ENCODE peak calls at places on chromosomes 3 and 15, in six cellular contexts. K is adipocyte, Q is PC-3, W is neural progenitor cell, H is endothelial cell of umbilical vein, L is endodermal cell. A is an unnamed sample.

GRCh38 chr3:136819784-136820640 is 1.1 kb downstream of the SLC35G2 start:
- DNase-seq in K (peak; percentile 75), Q (peak; percentile 19), W (peak; percentile 78), H (peak; percentile 62), L (peak; percentile 89), A (peak; percentile 74)

GRCh38 chr15:48963524-48964113 is at the start of gene SHC4:
- DNase-seq in L (peak; percentile 89), H (peak; percentile 89), K (peak; percentile 87), W (peak; percentile 85), Q (peak; percentile 75), A (peak; percentile 79)

GRCh38 chr15:57432141-57432701 is 55.9 kb downstream of the CGNL1 start:
- DNase-seq in Q (no peak), L (peak; percentile 86), H (peak; percentile 75), K (no peak), W (no peak), A (peak; percentile 44)

GRCh38 chr15:32704343-32705076 is 13.3 kb upstream of the GREM1 start:
- DNase-seq in Q (peak; percentile 79), K (peak; percentile 27), W (no peak), L (no peak), H (no peak), A (peak; percentile 87)

GRCh38 chr3:123733805-123734526 is 149.1 kb upstream of the HACD2 start:
- DNase-seq in H (no peak), L (no peak), Q (peak; percentile 95), K (peak; percentile 50), W (no peak), A (peak; percentile 85)

GRCh38 chr3:156174229-156174847 is 54.0 kb downstream of the KCNAB1 start:
- DNase-seq in W (peak; percentile 56), K (peak; percentile 36), H (peak; percentile 74), Q (peak; percentile 65), L (peak; percentile 53), A (peak; percentile 74)

GRCh38 chr15:66565731-66566130 is at the start of gene LCTL:
- DNase-seq in L (peak; percentile 83), K (peak; percentile 22), W (peak; percentile 88), Q (peak; percentile 42), H (no peak), A (peak; percentile 46)

GRCh38 chr15:87848012-87848411 is 408.5 kb downstream of the NTRK3 start:
- DNase-seq in L (no peak), K (no peak), H (no peak), W (no peak), Q (no peak), A (no peak)

GRCh38 chr3:122947621-122948202 is 79.9 kb downstream of the SEMA5B start:
- DNase-seq in Q (peak; percentile 51), L (no peak), W (no peak), H (peak; percentile 24), K (no peak), A (peak; percentile 30)

GRCh38 chr15:92393287-92393993 is at the start of gene ST8SIA2:
- DNase-seq in H (peak; percentile 3), L (peak; percentile 92), K (peak; percentile 42), W (peak; percentile 93), Q (no peak), A (peak; percentile 3)

GRCh38 chr3:108079877-108080276 is 11.0 kb downstream of the CD47 start:
- DNase-seq in H (no peak), L (no peak), K (no peak), W (no peak), Q (no peak), A (no peak)

GRCh38 chr3:151067158-151067557 is 18.3 kb upstream of the MED12L start:
- DNase-seq in H (no peak), W (no peak), K (no peak), Q (peak; percentile 38), L (peak; percentile 61), A (peak; percentile 6)

GRCh38 chr3:52406231-52406661 is 38.7 kb downstream of the SEMA3G start:
- DNase-seq in W (no peak), Q (no peak), K (no peak), H (no peak), L (no peak), A (no peak)

GRCh38 chr3:49469037-49469875 is 811 bp upstream of the DAG1 start:
- DNase-seq in L (peak; percentile 90), Q (peak; percentile 82), H (peak; percentile 29), K (peak; percentile 94), W (peak; percentile 90), A (peak; percentile 81)

GRCh38 chr15:76345880-76346665 is 9.5 kb downstream of the ISL2 start:
- DNase-seq in H (no peak), K (peak; percentile 23), L (peak; percentile 79), Q (peak; percentile 50), W (peak; percentile 70), A (no peak)

GRCh38 chr15:60585743-60586708 is 107.1 kb upstream of the ICE2 start:
- DNase-seq in H (peak; percentile 80), W (peak; percentile 85), L (peak; percentile 81), K (peak; percentile 92), Q (peak; percentile 74), A (peak; percentile 56)

GRCh38 chr15:66149871-66150270 is 103.7 kb downstream of the MEGF11 start:
- DNase-seq in W (peak; percentile 40), L (no peak), K (no peak), Q (no peak), H (no peak), A (no peak)

GRCh38 chr15:72825831-72826230 is 42.3 kb upstream of the ADPGK start:
- DNase-seq in H (no peak), Q (no peak), W (no peak), L (no peak), K (no peak), A (no peak)

GRCh38 chr15:83163032-83163431 is 44.6 kb downstream of the HDGFL3 start:
- DNase-seq in H (peak; percentile 12), Q (no peak), L (no peak), W (no peak), K (no peak), A (no peak)

GRCh38 chr15:101283931-101284330 is 6.6 kb upstream of the SELENOS start:
- DNase-seq in L (peak; percentile 27), K (no peak), Q (no peak), W (no peak), H (no peak), A (no peak)

GRCh38 chr15:101288905-101289513 is 6.0 kb downstream of the SNRPA1 start:
- DNase-seq in Q (peak; percentile 68), L (peak; percentile 43), H (peak; percentile 28), W (peak; percentile 74), K (peak; percentile 78), A (peak; percentile 66)

DNA sequence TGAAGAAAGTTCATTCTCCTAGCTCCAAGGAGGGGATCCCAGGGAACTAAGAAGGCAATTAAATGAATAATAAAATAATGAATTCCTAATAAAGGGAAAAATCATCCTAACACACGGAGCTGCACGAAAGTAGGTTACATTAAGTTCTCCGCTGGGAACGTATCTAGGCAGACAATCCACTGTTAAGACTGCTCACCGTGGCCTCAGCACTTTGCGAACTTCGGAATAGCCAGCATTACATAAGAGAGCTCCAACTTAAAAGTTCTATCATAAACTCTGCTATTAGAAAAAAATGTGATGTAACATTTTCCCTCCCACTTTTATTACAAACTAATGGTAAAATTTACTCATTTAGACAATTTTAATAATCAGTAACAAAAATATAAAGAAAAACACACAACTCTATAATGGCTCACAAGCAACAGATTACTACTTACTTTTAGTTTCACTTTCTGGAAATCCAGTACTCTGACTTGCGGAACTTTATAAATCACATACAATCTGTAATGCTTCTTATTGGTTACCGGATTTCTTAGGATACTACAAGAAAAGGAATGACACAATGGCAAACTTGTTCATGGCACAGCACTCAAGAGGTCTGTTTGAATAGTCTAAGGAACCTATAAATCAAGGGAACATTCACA is 8.5 kb downstream of the SNRPA1 start:
- DNase-seq in W (no peak), Q (no peak), K (no peak), H (no peak), L (no peak), A (no peak)
- H3K36me3 ChIP-seq in W (peaks cover 12% of the 10 kb centered on the region), Q (peaks cover 71% of the 10 kb centered on the region), K (peaks cover 82% of the 10 kb centered on the region), H (peaks cover 16% of the 10 kb centered on the region), L (peaks cover 86% of the 10 kb centered on the region), A (peaks cover 7% of the 10 kb centered on the region)

DNA sequence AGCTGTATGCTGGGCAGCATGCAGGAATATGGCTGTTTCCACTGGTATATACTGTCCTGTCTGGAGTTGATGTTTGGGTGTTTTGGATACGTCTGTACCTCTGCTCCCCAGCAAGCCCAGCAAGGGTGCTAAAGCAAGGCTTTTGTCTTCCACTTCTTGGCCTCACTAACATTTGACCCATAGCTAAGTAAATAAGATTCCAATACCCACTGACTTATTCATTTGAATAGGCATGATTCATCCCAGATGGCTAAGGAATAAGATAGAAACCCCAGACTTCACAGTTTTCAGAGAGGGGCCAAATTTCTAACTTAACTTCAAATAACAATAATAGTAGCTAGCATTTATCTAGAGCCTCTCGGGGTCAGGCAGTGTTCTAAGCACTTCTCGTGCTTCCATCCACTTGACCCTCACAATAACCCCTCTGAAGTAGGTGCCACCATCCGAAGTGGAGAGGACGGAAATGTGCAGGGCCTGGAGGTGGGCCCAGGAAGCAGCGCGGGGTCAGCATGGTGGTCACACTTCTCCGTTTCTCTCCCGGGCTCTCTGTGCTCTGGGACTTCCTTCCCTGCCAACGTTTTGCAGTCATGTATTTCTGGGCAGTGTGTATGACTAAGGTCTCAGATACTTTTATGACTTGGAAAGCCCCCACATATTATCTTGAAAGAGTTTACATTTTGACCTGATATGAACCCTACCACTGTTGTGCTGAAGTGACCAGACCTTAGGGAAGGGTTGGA is 39.3 kb downstream of the LRRK1 start:
- DNase-seq in L (no peak), K (peak; percentile 55), W (no peak), Q (peak; percentile 77), H (peak; percentile 50), A (peak; percentile 37)
- H3K9ac ChIP-seq in L (no peak overlapping the region), K (peak overlapping the region; percentile 71), W (no peak overlapping the region), Q (peak overlapping the region; percentile 76), H (peak overlapping the region; percentile 43), A (no peak overlapping the region)

DNA sequence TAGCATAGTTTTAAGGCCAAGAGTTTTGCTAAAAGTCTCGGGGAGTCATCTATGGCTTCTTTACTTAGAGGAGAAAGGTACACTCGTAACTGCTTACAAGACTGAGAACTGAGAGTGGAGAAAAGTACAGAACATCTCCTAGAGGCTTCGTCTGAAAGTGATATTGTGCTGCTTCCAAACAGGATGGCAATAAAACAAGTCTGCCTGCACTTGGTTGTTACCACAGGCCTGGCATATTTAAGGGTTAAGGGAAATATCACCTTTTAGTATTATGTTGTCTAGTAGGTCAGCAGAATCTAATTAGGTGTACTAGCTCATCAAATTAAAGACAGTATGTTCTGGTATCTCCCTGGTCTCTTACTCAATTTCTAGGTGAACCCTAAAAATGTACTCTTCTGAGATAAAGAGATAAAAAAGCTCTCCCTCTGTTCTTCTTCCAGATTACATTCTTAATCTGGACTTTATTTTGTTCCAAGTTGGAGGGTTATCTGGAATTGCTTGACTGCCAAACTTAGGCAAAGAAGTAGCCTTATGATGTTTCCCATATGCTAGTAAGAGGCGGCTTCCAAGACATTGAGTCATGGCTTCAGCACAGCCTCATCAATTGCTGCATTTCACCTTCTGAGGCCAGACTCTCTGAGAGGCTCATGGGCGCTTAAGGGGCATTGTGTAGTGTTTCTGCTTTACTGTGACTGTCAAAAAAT is 181.3 kb downstream of the LSAMP start:
- DNase-seq in L (no peak), Q (no peak), H (no peak), W (no peak), K (peak; percentile 75), A (peak; percentile 78)
- H3K36me3 ChIP-seq in L (no peaks in the 10 kb centered on the region), Q (no peaks in the 10 kb centered on the region), H (no peaks in the 10 kb centered on the region), W (no peaks in the 10 kb centered on the region), K (no peaks in the 10 kb centered on the region), A (no peaks in the 10 kb centered on the region)

DNA sequence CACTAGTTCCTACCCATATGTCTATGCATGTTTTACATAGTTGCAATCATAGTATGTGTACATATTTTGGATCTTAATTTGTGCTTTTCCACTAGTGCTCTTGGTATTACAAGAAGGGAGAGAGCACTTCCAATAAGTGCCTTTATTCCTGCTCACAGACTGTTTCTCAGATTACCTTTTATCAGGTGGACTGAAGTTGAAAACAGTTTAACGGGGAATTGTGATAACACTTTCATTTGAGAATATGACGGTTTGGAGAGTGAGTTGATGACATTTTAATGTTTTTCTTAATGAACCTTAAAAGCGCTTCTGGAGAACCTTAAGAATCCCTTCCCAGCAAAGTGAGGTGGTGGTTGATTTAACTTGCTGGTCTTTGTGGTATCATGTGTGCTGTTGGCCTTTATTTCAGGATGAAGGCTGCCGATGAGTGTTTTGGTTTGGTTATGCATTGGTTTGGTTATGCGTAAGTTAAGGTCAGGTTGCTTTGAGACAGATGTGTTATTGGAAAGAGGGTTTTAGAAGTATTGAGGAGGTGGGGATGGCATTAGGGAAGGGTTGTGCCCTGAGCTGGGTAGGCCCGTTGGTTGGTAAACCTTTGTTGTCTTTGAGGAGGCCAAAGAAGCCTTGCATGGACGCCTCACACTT is 2.8 kb downstream of the EDEM1 start:
- DNase-seq in L (no peak), H (no peak), W (no peak), K (no peak), Q (no peak), A (no peak)
- H3K9ac ChIP-seq in L (no peak overlapping the region), H (no peak overlapping the region), W (no peak overlapping the region), K (no peak overlapping the region), Q (no peak overlapping the region), A (no peak overlapping the region)